ENCODE peak calls at places on chromosomes 1 and 21, in six cellular contexts. L is IMR-90, J is neuronal stem cell, S is mesenchymal stem cell, E is trophoblast cell, F is H1. N is an unnamed sample.

GRCh38 chr1:87201768-87202167 is 126.9 kb upstream of the LMO4 start:
- DNase-seq in L (no peak), J (no peak), S (no peak), E (no peak), F (no peak), N (no peak)

GRCh38 chr21:44568667-44569556 is 4.6 kb upstream of the KRTAP10-4 start:
- DNase-seq in L (no peak), J (no peak), S (no peak), E (no peak), F (no peak), N (no peak)

GRCh38 chr1:160567858-160568682 is 11.2 kb downstream of the CD84 start:
- DNase-seq in L (no peak), J (no peak), S (no peak), E (no peak), F (no peak), N (peak)

GRCh38 chr1:147515046-147515869 is 26.0 kb upstream of the BCL9 start:
- DNase-seq in L (peak), J (no peak), S (peak), E (peak), F (no peak), N (peak)

GRCh38 chr1:26387447-26387846 is 14.9 kb upstream of the ZNF683 start:
- DNase-seq in L (peak), J (no peak), S (peak), E (peak), F (no peak), N (peak)

GRCh38 chr1:23558872-23559135 is 497 bp downstream of the ID3 start:
- DNase-seq in L (no peak), J (no peak), S (no peak), E (no peak), F (no peak), N (no peak)

GRCh38 chr1:223534677-223535076 is 130.8 kb downstream of the CAPN8 start:
- DNase-seq in L (no peak), J (no peak), S (no peak), E (no peak), F (no peak), N (no peak)

GRCh38 chr1:41045740-41046139 is 24.2 kb upstream of the SLFNL1 start:
- DNase-seq in L (peak), J (no peak), S (no peak), E (peak), F (no peak), N (no peak)

GRCh38 chr1:201662646-201663045 is 123.7 kb downstream of the NAV1 start:
- DNase-seq in L (no peak), J (no peak), S (no peak), E (no peak), F (no peak), N (no peak)

DNA sequence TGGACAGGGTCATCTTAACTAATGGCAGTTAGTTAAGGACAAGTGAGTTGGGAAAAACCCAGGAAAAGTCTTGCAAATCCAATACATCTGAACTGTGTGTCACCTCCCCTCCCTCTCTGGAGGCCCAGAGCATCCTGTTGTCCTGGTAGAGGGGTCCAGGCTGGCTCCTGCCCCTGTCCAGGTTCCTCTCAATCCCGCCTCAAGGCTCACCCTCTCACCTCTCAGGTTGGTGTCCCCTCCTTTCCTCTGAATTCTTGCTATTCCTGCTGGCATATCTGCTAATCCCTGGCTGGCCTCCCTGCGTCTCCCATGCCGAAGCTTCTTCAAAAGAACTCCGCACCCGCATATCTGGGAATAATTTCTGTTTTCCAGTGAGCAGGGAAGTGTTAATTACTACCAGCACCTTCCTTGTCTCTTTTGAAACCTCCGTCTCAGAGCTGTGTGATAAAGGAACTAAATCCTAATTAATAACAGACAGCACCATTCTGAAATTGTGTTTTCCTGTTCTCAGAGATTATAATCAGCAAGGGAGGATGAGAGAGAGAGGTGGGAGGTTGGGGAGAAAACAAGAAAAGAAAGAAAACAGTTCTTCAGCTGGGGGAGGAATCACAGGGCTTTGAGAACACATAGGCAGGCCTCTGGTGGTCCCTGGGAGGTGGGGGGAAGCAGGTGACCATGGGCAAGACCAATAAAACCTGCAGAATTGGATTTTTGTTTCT is 568.0 kb downstream of the PTPRU start:
- DNase-seq in L (no peak), J (no peak), S (no peak), E (peak), F (no peak), N (peak)
- H3K9ac ChIP-seq in L (no peak), J (no peak), S (no peak), E (no peak), F (no peak), N (no peak)

GRCh38 chr1:230108580-230108979 is 41.5 kb downstream of the GALNT2 start:
- DNase-seq in L (no peak), J (no peak), S (no peak), E (no peak), F (no peak), N (no peak)

GRCh38 chr1:230107941-230108340 is 40.9 kb downstream of the GALNT2 start:
- DNase-seq in L (no peak), J (no peak), S (no peak), E (no peak), F (no peak), N (no peak)

GRCh38 chr1:230110971-230111370 is 43.9 kb downstream of the GALNT2 start:
- DNase-seq in L (no peak), J (no peak), S (no peak), E (no peak), F (no peak), N (no peak)

GRCh38 chr1:230109871-230110667 is 43.0 kb downstream of the GALNT2 start:
- DNase-seq in L (peak), J (no peak), S (peak), E (no peak), F (no peak), N (no peak)

GRCh38 chr1:230109066-230109465 is 42.0 kb downstream of the GALNT2 start:
- DNase-seq in L (no peak), J (no peak), S (no peak), E (no peak), F (no peak), N (no peak)
- H3K4me3 ChIP-seq in L (no peak), J (no peak), S (no peak), E (no peak), F (no peak), N (no peak)

DNA sequence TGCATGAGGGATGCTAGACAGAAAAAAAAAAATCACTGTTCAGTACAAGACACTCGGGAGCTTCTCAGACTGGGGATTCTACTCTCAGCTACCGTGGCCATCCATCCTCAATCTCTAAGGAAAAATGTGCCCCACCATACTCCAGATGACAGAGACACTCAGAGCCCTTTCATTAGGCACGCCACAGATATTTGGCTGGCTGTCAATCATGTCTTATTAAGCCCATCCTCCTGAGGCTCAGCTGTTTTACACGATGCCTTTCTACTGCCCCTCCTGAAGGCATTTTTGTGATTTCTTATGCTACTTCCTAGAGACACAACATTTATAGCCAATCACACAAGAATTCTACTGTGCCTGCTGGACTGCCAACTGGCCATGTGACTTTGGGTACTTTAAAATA is 92.9 kb downstream of the KIF14 start:
- DNase-seq in L (no peak), J (no peak), S (no peak), E (no peak), F (no peak), N (no peak)
- H2BK120ac ChIP-seq in L (no peak), J (no peak), S (no peak), E (no peak), F (no peak), N (no peak)

GRCh38 chr1:231964241-231964640 is 337.7 kb downstream of the DISC1 start:
- DNase-seq in L (no peak), J (no peak), S (no peak), E (peak), F (no peak), N (peak)
- H3K9ac ChIP-seq in L (no peak), J (no peak), S (no peak), E (no peak), F (no peak), N (no peak)

N was measured in mesendoderm.